ENCODE peak calls at places on chromosomes 12 and 14, in five cellular contexts. B, O, Z, F and P are unnamed samples.

GRCh38 chr12:86118161-86118560 is 138.0 kb downstream of the MGAT4C start:
- DNase-seq in B (no peak), O (no peak), Z (no peak), F (no peak), P (no peak)

GRCh38 chr14:68683326-68683725 is 109.5 kb downstream of the ZFP36L1 start:
- DNase-seq in B (no peak), O (no peak), Z (no peak), F (peak), P (no peak)

GRCh38 chr12:103639983-103640382 is 52.9 kb downstream of the STAB2 start:
- DNase-seq in B (no peak), O (no peak), Z (no peak), F (no peak), P (no peak)

GRCh38 chr14:59904184-59904583 is 15.8 kb upstream of the LRRC9 start:
- DNase-seq in B (no peak), O (no peak), Z (no peak), F (no peak), P (no peak)

GRCh38 chr12:58529897-58530296 is 390.4 kb downstream of the LRIG3 start:
- DNase-seq in B (no peak), O (no peak), Z (no peak), F (no peak), P (no peak)

GRCh38 chr14:75518625-75519024 is 3.6 kb upstream of the BATF start:
- DNase-seq in B (no peak), O (no peak), Z (no peak), F (no peak), P (no peak)

GRCh38 chr12:57173089-57173488 is 25.7 kb upstream of the LRP1-AS start:
- DNase-seq in B (no peak), O (no peak), Z (no peak), F (no peak), P (no peak)

GRCh38 chr14:103688441-103688840 is 26.8 kb downstream of the XRCC3 start:
- DNase-seq in B (no peak), O (no peak), Z (no peak), F (no peak), P (no peak)

GRCh38 chr14:96565811-96566210 is 63.6 kb downstream of the PAPOLA start:
- DNase-seq in B (no peak), O (no peak), Z (no peak), F (no peak), P (no peak)

GRCh38 chr14:101123639-101124525 is 220.4 kb upstream of the RTL1 start:
- DNase-seq in B (no peak), O (no peak), Z (no peak), F (peak), P (no peak)

GRCh38 chr12:38915783-38916182 is 10.4 kb upstream of the CPNE8 start:
- DNase-seq in B (no peak), O (no peak), Z (no peak), F (no peak), P (no peak)

GRCh38 chr12:48982397-48983080 is 4.4 kb downstream of the WNT1 start:
- DNase-seq in B (no peak), O (no peak), Z (no peak), F (no peak), P (no peak)

GRCh38 chr12:48980389-48980952 is 2.3 kb downstream of the WNT1 start:
- DNase-seq in B (no peak), O (peak), Z (no peak), F (no peak), P (no peak)

GRCh38 chr12:48981757-48982157 is 3.6 kb downstream of the WNT1 start:
- DNase-seq in B (no peak), O (no peak), Z (no peak), F (no peak), P (no peak)

GRCh38 chr12:48979602-48980388 is 1.7 kb downstream of the WNT1 start:
- DNase-seq in B (no peak), O (no peak), Z (no peak), F (no peak), P (no peak)

DNA sequence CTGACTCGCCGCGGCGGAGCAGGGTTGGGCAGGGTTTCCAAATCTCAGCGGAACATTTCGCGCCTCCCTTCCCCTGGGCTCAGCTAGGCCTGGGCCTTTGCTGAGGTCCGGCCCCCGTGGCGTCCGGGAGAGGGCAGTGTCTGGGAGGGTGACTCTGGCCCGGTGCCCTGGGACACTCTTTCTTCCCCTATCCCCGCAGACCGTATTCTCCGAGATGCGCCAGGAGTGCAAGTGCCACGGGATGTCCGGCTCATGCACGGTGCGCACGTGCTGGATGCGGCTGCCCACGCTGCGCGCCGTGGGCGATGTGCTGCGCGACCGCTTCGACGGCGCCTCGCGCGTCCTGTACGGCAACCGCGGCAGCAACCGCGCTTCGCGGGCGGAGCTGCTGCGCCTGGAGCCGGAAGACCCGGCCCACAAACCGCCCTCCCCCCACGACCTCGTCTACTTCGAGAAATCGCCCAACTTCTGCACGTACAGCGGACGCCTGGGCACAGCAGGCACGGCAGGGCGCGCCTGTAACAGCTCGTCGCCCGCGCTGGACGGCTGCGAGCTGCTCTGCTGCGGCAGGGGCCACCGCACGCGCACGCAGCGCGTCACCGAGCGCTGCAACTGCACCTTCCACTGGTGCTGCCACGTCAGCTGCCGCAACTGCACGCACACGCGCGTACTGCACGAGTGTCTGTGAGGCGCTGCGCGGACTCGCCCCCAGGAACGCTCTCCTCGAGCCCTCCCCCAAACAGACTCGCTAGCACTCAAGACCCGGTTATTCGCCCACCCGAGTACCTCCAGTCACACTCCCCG is 3.0 kb downstream of the WNT1 start:
- DNase-seq in B (no peak), O (no peak), Z (no peak), F (no peak), P (no peak)
- TF ChIP-seq CTCF in B (no peak), O (no peak), Z (peak), F (no peak), P (no peak)

GRCh38 chr12:87766044-87766443 is 263.2 kb downstream of the C12orf50 start:
- DNase-seq in B (no peak), O (no peak), Z (no peak), F (no peak), P (no peak)
- TF ChIP-seq CTCF in B (no peak), O (no peak), Z (no peak), F (no peak), P (no peak)

DNA sequence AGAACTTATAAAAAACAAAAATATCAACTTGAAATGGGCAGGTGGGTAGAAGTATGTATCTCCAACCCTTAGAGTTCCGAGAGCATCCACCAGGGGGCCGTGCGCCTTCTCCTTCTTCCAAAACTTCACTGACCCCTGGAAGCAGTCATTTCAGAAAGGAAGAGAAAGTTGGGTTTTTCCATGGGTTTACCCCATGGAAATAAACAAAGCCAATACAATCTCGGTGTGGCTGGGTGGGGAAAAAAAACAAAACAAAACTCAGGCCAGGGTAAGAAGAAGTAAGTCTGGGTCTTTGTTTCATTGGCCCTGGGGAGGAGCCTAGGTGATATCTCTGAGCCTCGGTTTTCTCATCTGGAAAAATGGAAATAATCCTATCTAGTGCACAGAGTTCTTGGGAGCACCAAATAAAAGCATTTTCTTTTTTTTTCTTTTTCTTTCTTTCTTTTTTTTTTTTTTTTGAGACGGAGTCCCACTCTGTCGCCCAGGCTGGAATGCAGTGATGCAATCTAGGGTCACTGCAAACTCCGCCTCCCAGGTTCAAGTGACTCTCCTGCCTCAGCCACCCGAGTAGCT is 33.6 kb upstream of the HNF1A start:
- DNase-seq in B (peak), O (peak), Z (peak), F (no peak), P (peak)
- TF ChIP-seq CTCF in B (no peak), O (peak), Z (peak), F (no peak), P (peak)

GRCh38 chr12:68245071-68246021 is 8.1 kb downstream of the IL22 start:
- DNase-seq in B (no peak), O (no peak), Z (no peak), F (no peak), P (peak)

GRCh38 chr12:68250454-68250853 is 3.0 kb downstream of the IL22 start:
- DNase-seq in B (no peak), O (no peak), Z (no peak), F (no peak), P (no peak)

GRCh38 chr12:68247785-68248184 is 5.6 kb downstream of the IL22 start:
- DNase-seq in B (no peak), O (no peak), Z (no peak), F (no peak), P (no peak)

GRCh38 chr12:68242777-68243176 is 10.6 kb downstream of the IL22 start:
- DNase-seq in B (no peak), O (no peak), Z (no peak), F (no peak), P (no peak)

GRCh38 chr12:68246350-68246749 is 7.1 kb downstream of the IL22 start:
- DNase-seq in B (no peak), O (no peak), Z (no peak), F (no peak), P (no peak)
- TF ChIP-seq CTCF in B (no peak), O (no peak), Z (no peak), F (no peak), P (no peak)

GRCh38 chr14:93619176-93619793 is 169.0 kb downstream of the PRIMA1 start:
- DNase-seq in B (no peak), O (peak), Z (peak), F (no peak), P (peak)
- TF ChIP-seq CTCF in B (peak), O (peak), Z (peak), F (peak), P (no peak)

GRCh38 chr12:27566159-27566558 is 42.2 kb downstream of the PPFIBP1 start:
- DNase-seq in B (no peak), O (no peak), Z (no peak), F (no peak), P (no peak)
- TF ChIP-seq CTCF in B (no peak), O (no peak), Z (no peak), F (no peak), P (no peak)

GRCh38 chr14:55139152-55139551 is 10.1 kb downstream of the LGALS3 start:
- DNase-seq in B (no peak), O (no peak), Z (no peak), F (no peak), P (no peak)

GRCh38 chr14:55136868-55137785 is 8.1 kb downstream of the LGALS3 start:
- DNase-seq in B (no peak), O (peak), Z (peak), F (peak), P (peak)

GRCh38 chr14:55139696-55140509 is 10.9 kb downstream of the LGALS3 start:
- DNase-seq in B (no peak), O (no peak), Z (no peak), F (no peak), P (no peak)

GRCh38 chr14:55136241-55136640 is 7.2 kb downstream of the LGALS3 start:
- DNase-seq in B (no peak), O (no peak), Z (no peak), F (no peak), P (no peak)

DNA sequence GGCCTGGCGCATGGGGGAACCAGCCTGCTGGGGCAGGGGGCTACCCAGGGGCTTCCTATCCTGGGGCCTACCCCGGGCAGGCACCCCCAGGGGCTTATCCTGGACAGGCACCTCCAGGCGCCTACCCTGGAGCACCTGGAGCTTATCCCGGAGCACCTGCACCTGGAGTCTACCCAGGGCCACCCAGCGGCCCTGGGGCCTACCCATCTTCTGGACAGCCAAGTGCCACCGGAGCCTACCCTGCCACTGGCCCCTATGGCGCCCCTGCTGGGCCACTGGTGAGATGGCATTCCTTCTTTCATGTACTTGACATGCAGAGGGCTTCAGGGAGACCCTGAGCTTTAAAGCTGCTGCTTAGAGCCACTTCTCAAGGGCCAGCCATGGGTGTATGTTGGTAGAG is 9.0 kb downstream of the LGALS3 start:
- DNase-seq in B (no peak), O (no peak), Z (no peak), F (no peak), P (no peak)
- TF ChIP-seq CTCF in B (no peak), O (no peak), Z (no peak), F (no peak), P (no peak)